ENCODE peak calls at places on chromosomes 3 and 15, in nine cellular contexts. D is stimulated activated CD8-positive, alpha-beta memory T cell treated with anti-CD3 and anti-CD28 coated beads, Interleukin-12 subunit alpha, Interleukin-12 subunit beta, amount 100 ng/mL, for 4 hours; L is HepG2; T is GM12864; F is GM18507; P is AG09309; M is NCI-H2107; Q is kidney; J is BJ. O is an unnamed sample.

GRCh38 chr3:99966657-99967420 is 147.5 kb downstream of the FILIP1L start:
- DNase-seq in L (no peak), J (no peak), M (no peak), T (no peak), P (no peak), Q (no peak), D (no peak), F (no peak), O (no peak)

GRCh38 chr3:31055757-31056156 is 161.3 kb upstream of the GADL1 start:
- DNase-seq in T (no peak), F (no peak), J (no peak), P (no peak), Q (no peak), D (no peak), M (no peak), L (no peak), O (no peak)

GRCh38 chr3:190116551-190117067 is 4.1 kb downstream of the P3H2 start:
- DNase-seq in J (no peak), L (no peak), F (no peak), M (no peak), T (no peak), P (no peak), D (no peak), Q (no peak), O (no peak)

GRCh38 chr3:192409838-192410683 is 317.3 kb downstream of the FGF12 start:
- DNase-seq in M (no peak), F (no peak), D (no peak), T (no peak), J (no peak), L (no peak), Q (peak), P (no peak), O (peak)

GRCh38 chr3:196867155-196867506 is 589 bp upstream of the SENP5 start:
- DNase-seq in F (no peak), M (no peak), J (no peak), Q (no peak), L (no peak), T (no peak), D (no peak), P (no peak), O (no peak)

GRCh38 chr15:26614734-26615133 is 158.1 kb downstream of the GABRB3 start:
- DNase-seq in J (no peak), P (no peak), M (no peak), Q (no peak), F (no peak), L (no peak), D (no peak), T (no peak), O (no peak)

GRCh38 chr3:27312044-27312668 is 57.0 kb downstream of the NEK10 start:
- DNase-seq in F (peak), P (peak), Q (no peak), J (peak), L (peak), D (no peak), T (peak), M (peak), O (peak)

GRCh38 chr3:12478326-12478725 is 6.0 kb upstream of the TSEN2 start:
- DNase-seq in Q (no peak), P (no peak), F (no peak), D (no peak), M (no peak), T (no peak), J (no peak), L (no peak), O (no peak)

GRCh38 chr3:27570421-27571106 is 86.4 kb upstream of the SLC4A7 start:
- DNase-seq in L (no peak), F (no peak), J (no peak), M (no peak), P (no peak), Q (no peak), D (no peak), T (no peak), O (no peak)

GRCh38 chr15:88454867-88455810 is 12.0 kb downstream of the MRPL46 start:
- DNase-seq in L (peak), J (no peak), P (peak), T (no peak), D (no peak), Q (no peak), F (peak), M (peak), O (peak)

GRCh38 chr3:59985643-59986200 is 935.9 kb upstream of the CFAP20DC start:
- DNase-seq in M (no peak), T (no peak), Q (no peak), L (no peak), P (no peak), F (no peak), J (no peak), D (no peak), O (no peak)

GRCh38 chr15:82551646-82552247 is 11.5 kb upstream of the RPS17 start:
- DNase-seq in T (peak), P (no peak), L (no peak), M (no peak), D (no peak), Q (no peak), J (no peak), F (no peak), O (no peak)

GRCh38 chr3:18580268-18580667 is 155.1 kb upstream of the SATB1 start:
- DNase-seq in P (no peak), J (no peak), L (no peak), D (no peak), Q (no peak), M (no peak), F (no peak), T (no peak), O (no peak)

GRCh38 chr3:172208586-172209332 is 169.4 kb downstream of the FNDC3B start:
- DNase-seq in M (no peak), D (no peak), T (no peak), L (no peak), Q (peak), J (no peak), F (no peak), P (no peak), O (peak)

GRCh38 chr15:65942436-65942835 is 73.1 kb downstream of the RAB11A start:
- DNase-seq in L (no peak), M (no peak), D (no peak), T (no peak), F (no peak), P (no peak), Q (no peak), J (no peak), O (no peak)

GRCh38 chr15:82540055-82540983 is at the start of gene RPS17:
- DNase-seq in P (peak), M (no peak), Q (peak), T (peak), F (peak), D (peak), L (peak), J (peak), O (peak)

GRCh38 chr15:51982013-51982769 is 10.6 kb upstream of the LEO1 start:
- DNase-seq in Q (no peak), F (no peak), L (peak), J (peak), T (peak), P (peak), D (no peak), M (no peak), O (peak)

GRCh38 chr3:30496496-30496966 is 109.9 kb upstream of the TGFBR2 start:
- DNase-seq in P (no peak), M (no peak), J (no peak), T (no peak), Q (no peak), L (no peak), F (no peak), D (no peak), O (no peak)

GRCh38 chr3:122102191-122102935 is 47.2 kb downstream of the CD86 start:
- DNase-seq in M (no peak), J (no peak), P (no peak), Q (no peak), F (no peak), D (no peak), T (peak), L (no peak), O (no peak)

GRCh38 chr3:152071924-152072323 is 196.8 kb upstream of the MBNL1 start:
- DNase-seq in F (peak), T (peak), L (peak), D (no peak), P (peak), J (no peak), M (no peak), Q (no peak), O (peak)

GRCh38 chr15:32730677-32731654 is 13.2 kb downstream of the GREM1 start:
- DNase-seq in T (no peak), D (no peak), J (no peak), M (no peak), L (peak), Q (peak), F (no peak), P (no peak), O (peak)

GRCh38 chr15:40399370-40399769 is 6.2 kb upstream of the IVD start:
- DNase-seq in L (no peak), P (no peak), F (no peak), T (no peak), Q (no peak), D (no peak), J (no peak), M (no peak), O (no peak)

GRCh38 chr15:73389539-73389938 is 20.8 kb upstream of the HCN4 start:
- DNase-seq in M (no peak), D (no peak), J (no peak), T (no peak), F (no peak), Q (no peak), P (no peak), L (no peak), O (no peak)

GRCh38 chr3:69932501-69932900 is 67.0 kb upstream of the SAMMSON start:
- DNase-seq in L (no peak), Q (no peak), M (no peak), J (no peak), D (no peak), T (no peak), P (no peak), F (no peak), O (no peak)

GRCh38 chr15:78811124-78811824 is at the start of gene ADAMTS7:
- DNase-seq in Q (peak), L (no peak), T (no peak), M (no peak), J (no peak), D (peak), P (no peak), F (peak), O (peak)

O was measured in ACHN.